ENCODE peak calls at places on chromosomes 3 and 15, in five cellular contexts. J is A549, A is tibial nerve, M is HCT116, C is K562. E is an unnamed sample.

GRCh38 chr3:62597481-62597880 is 224.1 kb upstream of the FEZF2 start:
- DNase-seq in A (no peak), M (no peak), C (no peak), J (no peak), E (no peak)

GRCh38 chr3:194034556-194035336 is 101.2 kb upstream of the HES1 start:
- DNase-seq in C (no peak), M (no peak), J (no peak), A (no peak), E (no peak)

GRCh38 chr3:104911376-104911775 is 455.3 kb upstream of the ALCAM start:
- DNase-seq in J (no peak), A (no peak), M (no peak), C (no peak), E (no peak)

GRCh38 chr3:182618085-182618732 is 175.1 kb upstream of the ATP11B start:
- DNase-seq in A (no peak), M (no peak), C (peak), J (no peak), E (peak)

GRCh38 chr3:43857361-43858051 is 166.8 kb downstream of the ABHD5 start:
- DNase-seq in A (no peak), C (no peak), J (no peak), M (no peak), E (no peak)

GRCh38 chr3:189664311-189664710 is 33.1 kb downstream of the TP63 start:
- DNase-seq in C (no peak), A (no peak), M (no peak), J (peak), E (no peak)

GRCh38 chr3:175234075-175234474 is 374.9 kb downstream of the NAALADL2 start:
- DNase-seq in C (no peak), M (no peak), J (no peak), A (no peak), E (no peak)

GRCh38 chr15:63500265-63501250 is 3.8 kb upstream of the USP3 start:
- DNase-seq in M (no peak), J (peak), A (no peak), C (no peak), E (peak)

GRCh38 chr3:71129611-71130515 is 453.7 kb downstream of the FOXP1 start:
- DNase-seq in J (no peak), A (no peak), C (peak), M (no peak), E (peak)

GRCh38 chr15:52709172-52709979 is 30.2 kb upstream of the ATOSA start:
- DNase-seq in M (no peak), J (no peak), A (no peak), C (peak), E (no peak)

GRCh38 chr3:100913870-100914654 is 79.2 kb downstream of the ABI3BP start:
- DNase-seq in A (no peak), M (no peak), J (no peak), C (no peak), E (no peak)

GRCh38 chr15:61047783-61048182 is 181.3 kb downstream of the RORA start:
- DNase-seq in J (no peak), A (no peak), M (no peak), C (no peak), E (no peak)

GRCh38 chr3:130658666-130659065 is 88.0 kb downstream of the PIK3R4 start:
- DNase-seq in M (no peak), C (no peak), A (no peak), J (no peak), E (no peak)

GRCh38 chr3:105140899-105141367 is 225.8 kb upstream of the ALCAM start:
- DNase-seq in M (no peak), C (no peak), A (no peak), J (no peak), E (no peak)

GRCh38 chr3:128076783-128077624 is 24.8 kb downstream of the SEC61A1 start:
- DNase-seq in A (no peak), M (no peak), C (peak), J (no peak), E (peak)

GRCh38 chr15:32700501-32701150 is 17.2 kb upstream of the GREM1 start:
- DNase-seq in J (no peak), A (no peak), C (no peak), M (no peak), E (no peak)

GRCh38 chr3:42301446-42302175 is 35.6 kb upstream of the CCK start:
- DNase-seq in C (no peak), J (no peak), M (no peak), A (no peak), E (no peak)

GRCh38 chr3:4849136-4849535 is 130.1 kb upstream of the BHLHE40 start:
- DNase-seq in J (no peak), M (no peak), C (no peak), A (no peak), E (no peak)

GRCh38 chr3:84292113-84292512 is 666.7 kb upstream of the CADM2 start:
- DNase-seq in M (no peak), C (no peak), A (no peak), J (no peak), E (no peak)

GRCh38 chr15:98668566-98669308 is 20.4 kb downstream of the IGF1R start:
- DNase-seq in M (peak), A (no peak), J (no peak), C (no peak), E (no peak)

GRCh38 chr3:42024578-42025387 is 62.9 kb upstream of the ULK4 start:
- DNase-seq in J (no peak), C (no peak), A (no peak), M (no peak), E (no peak)

GRCh38 chr3:30044515-30044914 is 561.9 kb upstream of the TGFBR2 start:
- DNase-seq in C (no peak), J (no peak), A (no peak), M (no peak), E (no peak)

GRCh38 chr3:87924485-87924884 is 134.3 kb downstream of the CGGBP1 start:
- DNase-seq in A (no peak), M (no peak), J (no peak), C (peak), E (peak)

GRCh38 chr3:113212155-113212844 is 943 bp downstream of the BOC start:
- DNase-seq in M (no peak), J (peak), C (no peak), A (no peak), E (no peak)

GRCh38 chr3:106256249-106256957 is 387.6 kb upstream of the CBLB start:
- DNase-seq in J (no peak), C (no peak), A (no peak), M (no peak), E (no peak)

GRCh38 chr15:73052679-73053397 is 575 bp downstream of the NEO1 start:
- DNase-seq in M (peak), J (peak), C (peak), A (peak), E (peak)

GRCh38 chr15:78951841-78952238 is 7.0 kb upstream of the CTSH start:
- DNase-seq in C (no peak), A (no peak), M (no peak), J (peak), E (no peak)

GRCh38 chr15:31365655-31366127 is 39.1 kb downstream of the KLF13 start:
- DNase-seq in A (peak), C (peak), M (no peak), J (no peak), E (peak)

GRCh38 chr3:147355104-147355854 is 51.1 kb downstream of the ZIC4 start:
- DNase-seq in M (no peak), C (no peak), J (no peak), A (no peak), E (no peak)

GRCh38 chr3:52839268-52839575 is 4.4 kb upstream of the MUSTN1 start:
- DNase-seq in M (no peak), A (no peak), C (no peak), J (no peak), E (no peak)

GRCh38 chr15:90609254-90610185 is 79.8 kb downstream of the CRTC3 start:
- DNase-seq in C (no peak), A (no peak), M (no peak), J (no peak), E (no peak)

GRCh38 chr15:74132681-74133070 is 2.3 kb downstream of the ISLR2 start:
- DNase-seq in A (no peak), C (no peak), J (no peak), M (no peak), E (peak)

GRCh38 chr3:31615071-31615875 is 82.5 kb downstream of the STT3B start:
- DNase-seq in J (no peak), C (no peak), A (no peak), M (no peak), E (peak)

GRCh38 chr3:89353465-89353864 is 246.0 kb downstream of the EPHA3 start:
- DNase-seq in J (no peak), M (no peak), C (no peak), A (no peak), E (no peak)

GRCh38 chr3:142888099-142888483 is 792 bp downstream of the PCOLCE2 start:
- DNase-seq in C (no peak), A (no peak), M (peak), J (peak), E (peak)

GRCh38 chr3:78880588-78881461 is 887.0 kb downstream of the ROBO1 start:
- DNase-seq in A (no peak), M (no peak), J (no peak), C (no peak), E (no peak)

GRCh38 chr3:13420051-13420816 is at the start of gene NUP210:
- DNase-seq in A (no peak), M (no peak), J (peak), C (peak), E (peak)

GRCh38 chr3:66561374-66561773 is 60.6 kb upstream of the LRIG1 start:
- DNase-seq in C (no peak), A (no peak), M (no peak), J (no peak), E (no peak)

GRCh38 chr3:542030-542429 is 345.5 kb downstream of the CHL1 start:
- DNase-seq in J (no peak), A (no peak), M (no peak), C (no peak), E (no peak)
- TF ChIP-seq POLR2A in J (no peak), A (no peak), M (no peak), C (no peak), E (no peak)

GRCh38 chr3:134364061-134364935 is 9.9 kb downstream of the AMOTL2 start:
- DNase-seq in M (peak), A (peak), C (peak), J (peak), E (no peak)
- TF ChIP-seq POLR2A in M (no peak), A (peak), C (no peak), J (no peak), E (no peak)

DNA sequence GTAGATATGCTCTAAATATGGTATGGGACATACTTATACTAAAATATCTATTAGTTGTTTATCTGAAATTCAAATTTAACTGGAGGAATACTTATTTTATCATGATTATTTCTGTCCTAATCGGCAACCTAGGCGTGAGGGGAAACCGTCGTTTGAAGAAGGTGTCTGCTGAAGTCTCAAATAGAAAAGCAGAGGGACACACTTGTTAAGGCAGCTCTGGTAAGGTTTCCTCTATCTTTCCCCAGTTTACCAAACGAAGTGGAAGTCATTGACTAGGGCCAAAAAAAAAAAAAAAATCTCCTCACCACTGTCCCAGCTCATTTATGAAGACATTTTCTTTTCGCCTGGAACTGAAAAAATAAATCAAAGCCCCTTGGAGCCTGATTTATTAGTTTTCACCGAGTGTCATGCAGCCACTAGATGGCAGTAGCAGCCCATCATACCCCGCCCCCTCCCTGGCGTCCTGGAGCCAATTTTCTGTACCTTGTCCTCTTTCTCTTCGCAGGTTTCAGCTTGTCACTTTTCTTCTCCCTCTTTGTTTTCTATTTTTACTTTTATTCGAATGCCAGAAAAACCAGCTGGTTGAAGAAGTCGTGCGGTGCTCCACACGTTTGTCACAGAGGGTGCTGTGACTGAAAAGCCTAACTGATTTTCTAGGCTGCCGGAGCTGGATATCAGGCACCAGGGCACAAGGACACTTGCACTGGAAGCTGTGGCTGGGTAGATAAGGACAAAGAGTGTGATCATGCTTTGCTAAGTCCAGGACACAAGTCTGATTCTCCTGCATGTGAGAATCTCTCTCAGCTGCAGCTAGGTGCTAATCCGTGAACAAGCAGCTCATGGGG is 238.7 kb downstream of the ZPLD1 start:
- DNase-seq in J (peak), A (peak), M (peak), C (peak), E (peak)
- TF ChIP-seq POLR2A in J (no peak), A (no peak), M (no peak), C (no peak), E (no peak)

DNA sequence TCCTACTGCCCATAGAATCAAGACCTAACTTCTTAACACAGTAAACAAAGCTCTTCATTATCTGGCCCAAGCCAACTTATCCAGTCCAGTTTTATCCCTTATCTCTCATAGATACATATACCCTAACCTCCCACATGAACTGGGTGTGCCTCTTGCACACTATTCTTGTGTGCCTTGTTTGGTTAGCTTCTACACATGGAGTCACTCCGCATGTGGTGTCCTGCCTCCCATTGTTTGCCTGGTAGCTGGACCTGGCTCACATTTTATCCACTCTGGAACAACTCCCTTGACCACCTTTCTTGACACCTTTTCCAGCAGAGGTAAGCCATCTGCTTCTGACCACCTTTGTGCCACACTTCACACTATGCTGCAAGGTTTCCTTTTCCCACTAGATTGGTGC is 15.2 kb downstream of the TIPARP start:
- DNase-seq in M (no peak), C (peak), J (no peak), A (no peak), E (peak)
- TF ChIP-seq POLR2A in M (no peak), C (no peak), J (no peak), A (no peak), E (no peak)